ENCODE peak calls at places on chromosomes 2 and 18, in five cellular contexts. M is OCI-LY7, T is NB4, Y is left lung, C is foreskin fibroblast. B is an unnamed sample.
A peak's percentile ranks its signal among the peaks of the same experiment; 100 is the strongest.

GRCh38 chr18:49500136-49500921 is 13.3 kb upstream of the C18orf32 start:
- DNase-seq in M (no peak), T (no peak), Y (no peak), C (no peak), B (no peak)

GRCh38 chr2:53130441-53130943 is 637.1 kb upstream of the CHAC2 start:
- DNase-seq in M (no peak), T (no peak), Y (no peak), C (peak; percentile 72), B (peak; percentile 66)

GRCh38 chr2:241514545-241514944 is 6.2 kb upstream of the STK25 start:
- DNase-seq in M (no peak), T (no peak), Y (no peak), C (peak; percentile 57), B (peak; percentile 18)

GRCh38 chr2:26838121-26838906 is 9.6 kb upstream of the DPYSL5 start:
- DNase-seq in M (no peak), T (peak; percentile 91), Y (no peak), C (peak; percentile 53), B (peak; percentile 59)

GRCh38 chr2:239276813-239277193 is 124.0 kb downstream of the HDAC4 start:
- DNase-seq in M (no peak), T (peak; percentile 50), Y (no peak), C (no peak), B (no peak)

GRCh38 chr2:42929985-42930581 is 137.7 kb upstream of the HAAO start:
- DNase-seq in M (no peak), T (peak; percentile 87), Y (no peak), C (peak; percentile 73), B (peak; percentile 90)

GRCh38 chr2:157176602-157177001 is 80.9 kb upstream of the GALNT5 start:
- DNase-seq in M (no peak), T (no peak), Y (no peak), C (no peak), B (no peak)

GRCh38 chr2:128441341-128442052 is 122.8 kb upstream of the HS6ST1 start:
- DNase-seq in M (no peak), T (no peak), Y (peak; percentile 27), C (no peak), B (no peak)

DNA sequence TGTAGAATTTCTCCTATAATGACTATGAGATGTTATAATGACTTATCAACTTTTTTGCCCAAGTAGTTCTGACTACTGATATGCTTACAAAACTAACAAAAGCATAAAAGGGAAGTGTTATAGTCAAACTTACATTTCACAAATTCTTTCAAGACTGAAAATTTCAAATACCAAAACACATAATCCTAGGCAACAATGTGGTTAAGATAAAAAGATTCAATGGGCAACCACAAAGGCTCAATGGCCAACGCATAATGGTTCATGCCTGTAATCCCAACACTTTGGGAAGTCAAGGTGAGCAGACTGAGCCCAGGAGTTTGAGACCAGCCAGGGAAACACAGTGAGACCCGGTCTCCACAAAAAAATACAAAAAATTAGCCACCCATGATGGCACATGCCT is 135.7 kb downstream of the USP34 start:
- DNase-seq in M (no peak), T (no peak), Y (no peak), C (no peak), B (no peak)
- H3K4me3 ChIP-seq in M (no peak overlapping the region), T (no peak overlapping the region), Y (no peak overlapping the region), C (no peak overlapping the region), B (no peak overlapping the region)

GRCh38 chr2:192499476-192499875 is 304.7 kb upstream of the TMEFF2 start:
- DNase-seq in M (no peak), T (peak; percentile 20), Y (no peak), C (peak; percentile 16), B (peak; percentile 61)
- TF ChIP-seq CTCF in M (no peak), T (no peak), Y (no peak), C (no peak), B (no peak)

GRCh38 chr18:77000527-77000926 is 132.1 kb downstream of the MBP start:
- DNase-seq in M (peak; percentile 40), T (peak; percentile 56), Y (no peak), C (peak; percentile 76), B (peak; percentile 55)
- H3K4me3 ChIP-seq in M (no peak overlapping the region), T (no peak overlapping the region), Y (no peak overlapping the region), C (peak overlapping the region; percentile 41), B (peak overlapping the region; percentile 32)

GRCh38 chr18:25043104-25043503 is 308.9 kb downstream of the ZNF521 start:
- DNase-seq in M (no peak), T (no peak), Y (no peak), C (no peak), B (no peak)

GRCh38 chr18:25047983-25048382 is 304.0 kb downstream of the ZNF521 start:
- DNase-seq in M (no peak), T (no peak), Y (no peak), C (no peak), B (no peak)

GRCh38 chr18:25047421-25047820 is 304.5 kb downstream of the ZNF521 start:
- DNase-seq in M (no peak), T (no peak), Y (no peak), C (no peak), B (no peak)

GRCh38 chr18:25042641-25043051 is 309.3 kb downstream of the ZNF521 start:
- DNase-seq in M (no peak), T (no peak), Y (no peak), C (no peak), B (peak; percentile 1)

DNA sequence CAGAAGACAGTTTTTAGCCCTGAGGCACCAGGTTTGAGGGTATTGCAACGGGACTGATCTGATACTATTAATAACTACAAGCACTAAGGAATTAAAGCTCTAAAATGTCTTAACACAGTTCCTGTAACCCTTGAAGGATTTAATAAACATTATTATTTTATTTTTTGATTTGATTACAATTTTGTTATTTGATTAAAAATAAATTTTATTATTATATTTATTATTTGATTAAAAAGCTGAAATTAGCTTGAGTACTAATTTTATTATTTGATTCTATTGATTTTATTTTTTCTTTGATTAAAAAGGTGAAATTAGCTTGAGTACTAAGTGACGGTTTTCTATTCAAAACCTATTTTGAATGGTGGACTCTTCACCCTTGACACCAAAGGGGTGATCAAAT is 307.3 kb downstream of the ZNF521 start:
- DNase-seq in M (no peak), T (no peak), Y (no peak), C (no peak), B (no peak)
- TF ChIP-seq CTCF in M (no peak), T (no peak), Y (no peak), C (no peak), B (no peak)

GRCh38 chr2:227450921-227451654 is 20.9 kb upstream of the AGFG1 start:
- DNase-seq in M (no peak), T (peak; percentile 55), Y (no peak), C (peak; percentile 57), B (peak; percentile 91)
- H3K4me3 ChIP-seq in M (no peak overlapping the region), T (no peak overlapping the region), Y (no peak overlapping the region), C (no peak overlapping the region), B (no peak overlapping the region)

B was measured in fibroblast of pulmonary artery.